ENCODE peak calls at places on chromosomes 5 and 9, in six cellular contexts. One of them, this sample, is unnamed.

GRCh38 chr5:117568622-117569021 is 994.0 kb upstream of the SEMA6A start:
- DNase-seq in WTC11: no peak
- DNase-seq in A549: no peak
- DNase-seq in BJ: no peak
- DNase-seq in fibroblast of pulmonary artery: no peak
- DNase-seq in SK-N-SH: no peak
- DNase-seq in this sample: no peak

GRCh38 chr9:135809166-135809565 is 98.2 kb downstream of the CAMSAP1 start:
- DNase-seq in BJ: no peak
- DNase-seq in fibroblast of pulmonary artery: peak; percentile 77
- DNase-seq in SK-N-SH: no peak
- DNase-seq in A549: no peak
- DNase-seq in WTC11: no peak
- DNase-seq in this sample: no peak

GRCh38 chr5:132369471-132370240 is at the start of gene SLC22A5:
- DNase-seq in fibroblast of pulmonary artery: peak; percentile 45
- DNase-seq in BJ: no peak
- DNase-seq in SK-N-SH: peak; percentile 95
- DNase-seq in WTC11: peak; percentile 80
- DNase-seq in A549: peak; percentile 62
- DNase-seq in this sample: peak; percentile 87

GRCh38 chr9:129580211-129580915 is 40.5 kb downstream of the C9orf50 start:
- DNase-seq in WTC11: no peak
- DNase-seq in SK-N-SH: no peak
- DNase-seq in BJ: no peak
- DNase-seq in A549: no peak
- DNase-seq in fibroblast of pulmonary artery: no peak
- DNase-seq in this sample: peak; percentile 81

GRCh38 chr9:79569814-79570448 is 1.8 kb upstream of the TLE4 start:
- DNase-seq in fibroblast of pulmonary artery: no peak
- DNase-seq in A549: no peak
- DNase-seq in SK-N-SH: no peak
- DNase-seq in WTC11: no peak
- DNase-seq in BJ: no peak
- DNase-seq in this sample: no peak

GRCh38 chr5:110321117-110321516 is 405.4 kb downstream of the TMEM232 start:
- DNase-seq in A549: no peak
- DNase-seq in BJ: peak; percentile 4
- DNase-seq in fibroblast of pulmonary artery: no peak
- DNase-seq in SK-N-SH: no peak
- DNase-seq in WTC11: no peak
- DNase-seq in this sample: no peak

GRCh38 chr5:5781335-5781734 is 358.9 kb downstream of the ICE1 start:
- DNase-seq in WTC11: no peak
- DNase-seq in A549: no peak
- DNase-seq in BJ: no peak
- DNase-seq in SK-N-SH: no peak
- DNase-seq in fibroblast of pulmonary artery: no peak
- DNase-seq in this sample: no peak

GRCh38 chr5:91207248-91207647 is 175.9 kb downstream of the ARRDC3 start:
- DNase-seq in WTC11: no peak
- DNase-seq in A549: no peak
- DNase-seq in SK-N-SH: no peak
- DNase-seq in BJ: no peak
- DNase-seq in fibroblast of pulmonary artery: peak; percentile 23
- DNase-seq in this sample: no peak

GRCh38 chr9:100601216-100601615 is 23.3 kb downstream of the CAVIN4 start:
- DNase-seq in SK-N-SH: peak; percentile 52
- DNase-seq in BJ: no peak
- DNase-seq in A549: peak; percentile 41
- DNase-seq in fibroblast of pulmonary artery: peak; percentile 72
- DNase-seq in WTC11: peak; percentile 72
- DNase-seq in this sample: peak; percentile 66

GRCh38 chr9:93600504-93600903 is 24.1 kb downstream of the PHF2 start:
- DNase-seq in BJ: no peak
- DNase-seq in A549: no peak
- DNase-seq in WTC11: no peak
- DNase-seq in SK-N-SH: no peak
- DNase-seq in fibroblast of pulmonary artery: no peak
- DNase-seq in this sample: no peak

GRCh38 chr9:87276327-87276841 is 221.3 kb upstream of the DAPK1 start:
- DNase-seq in BJ: peak; percentile 78
- DNase-seq in A549: no peak
- DNase-seq in WTC11: no peak
- DNase-seq in fibroblast of pulmonary artery: peak; percentile 81
- DNase-seq in SK-N-SH: no peak
- DNase-seq in this sample: no peak

GRCh38 chr5:10528056-10528816 is 35.6 kb upstream of the ANKRD33B start:
- DNase-seq in SK-N-SH: peak; percentile 68
- DNase-seq in WTC11: no peak
- DNase-seq in fibroblast of pulmonary artery: no peak
- DNase-seq in BJ: peak; percentile 73
- DNase-seq in A549: no peak
- DNase-seq in this sample: no peak

GRCh38 chr9:22237497-22238363 is 208.9 kb upstream of the DMRTA1 start:
- DNase-seq in SK-N-SH: no peak
- DNase-seq in fibroblast of pulmonary artery: peak; percentile 83
- DNase-seq in WTC11: no peak
- DNase-seq in A549: peak; percentile 53
- DNase-seq in BJ: no peak
- DNase-seq in this sample: no peak

GRCh38 chr5:108884736-108885135 is 137.0 kb downstream of the FER start:
- DNase-seq in BJ: no peak
- DNase-seq in A549: no peak
- DNase-seq in fibroblast of pulmonary artery: peak; percentile 77
- DNase-seq in WTC11: no peak
- DNase-seq in SK-N-SH: no peak
- DNase-seq in this sample: no peak

GRCh38 chr9:85118990-85119755 is 449.6 kb downstream of the NTRK2 start:
- DNase-seq in BJ: no peak
- DNase-seq in WTC11: no peak
- DNase-seq in A549: no peak
- DNase-seq in fibroblast of pulmonary artery: no peak
- DNase-seq in SK-N-SH: no peak
- DNase-seq in this sample: no peak

GRCh38 chr5:57446966-57447365 is 35.6 kb downstream of the ACTBL2 start:
- DNase-seq in BJ: no peak
- DNase-seq in SK-N-SH: no peak
- DNase-seq in fibroblast of pulmonary artery: no peak
- DNase-seq in WTC11: no peak
- DNase-seq in A549: no peak
- DNase-seq in this sample: no peak

GRCh38 chr5:158513490-158514301 is 586.0 kb downstream of the EBF1 start:
- DNase-seq in SK-N-SH: no peak
- DNase-seq in A549: no peak
- DNase-seq in WTC11: no peak
- DNase-seq in BJ: no peak
- DNase-seq in fibroblast of pulmonary artery: peak; percentile 6
- DNase-seq in this sample: peak; percentile 15

GRCh38 chr5:85030685-85031084 is 646.0 kb upstream of the EDIL3 start:
- DNase-seq in A549: no peak
- DNase-seq in WTC11: no peak
- DNase-seq in fibroblast of pulmonary artery: no peak
- DNase-seq in SK-N-SH: no peak
- DNase-seq in BJ: no peak
- DNase-seq in this sample: no peak

GRCh38 chr5:8081179-8081578 is 212.2 kb downstream of the MTRR start:
- DNase-seq in A549: no peak
- DNase-seq in BJ: no peak
- DNase-seq in fibroblast of pulmonary artery: no peak
- DNase-seq in WTC11: no peak
- DNase-seq in SK-N-SH: no peak
- DNase-seq in this sample: no peak

GRCh38 chr9:17776735-17777134 is 197.9 kb downstream of the SH3GL2 start:
- DNase-seq in A549: no peak
- DNase-seq in BJ: no peak
- DNase-seq in fibroblast of pulmonary artery: no peak
- DNase-seq in SK-N-SH: no peak
- DNase-seq in WTC11: no peak
- DNase-seq in this sample: no peak

GRCh38 chr5:35417040-35417439 is 186.8 kb upstream of the PRLR start:
- DNase-seq in WTC11: no peak
- DNase-seq in BJ: no peak
- DNase-seq in SK-N-SH: no peak
- DNase-seq in A549: no peak
- DNase-seq in fibroblast of pulmonary artery: no peak
- DNase-seq in this sample: no peak

GRCh38 chr5:98940586-98940985 is 11.8 kb upstream of the CHD1 start:
- DNase-seq in A549: no peak
- DNase-seq in WTC11: no peak
- DNase-seq in SK-N-SH: no peak
- DNase-seq in BJ: no peak
- DNase-seq in fibroblast of pulmonary artery: peak; percentile 57
- DNase-seq in this sample: no peak

GRCh38 chr5:10563940-10564837 is at the start of gene ANKRD33B:
- DNase-seq in SK-N-SH: peak; percentile 78
- DNase-seq in WTC11: peak; percentile 73
- DNase-seq in A549: peak; percentile 63
- DNase-seq in BJ: no peak
- DNase-seq in fibroblast of pulmonary artery: peak; percentile 61
- DNase-seq in this sample: peak; percentile 96

GRCh38 chr5:20494706-20495105 is 506.7 kb upstream of the CDH18 start:
- DNase-seq in A549: no peak
- DNase-seq in WTC11: no peak
- DNase-seq in fibroblast of pulmonary artery: no peak
- DNase-seq in BJ: no peak
- DNase-seq in SK-N-SH: no peak
- DNase-seq in this sample: no peak

GRCh38 chr5:94245608-94246007 is 372.8 kb downstream of the KIAA0825 start:
- DNase-seq in A549: no peak
- DNase-seq in SK-N-SH: no peak
- DNase-seq in fibroblast of pulmonary artery: no peak
- DNase-seq in BJ: no peak
- DNase-seq in WTC11: no peak
- DNase-seq in this sample: no peak

GRCh38 chr5:178859625-178860521 is at the start of gene ZNF354B:
- DNase-seq in A549: peak; percentile 84
- DNase-seq in fibroblast of pulmonary artery: peak; percentile 97
- DNase-seq in WTC11: peak; percentile 91
- DNase-seq in BJ: peak; percentile 72
- DNase-seq in SK-N-SH: peak; percentile 91
- DNase-seq in this sample: peak; percentile 93
- TF ChIP-seq CTCF in A549: no peak
- TF ChIP-seq CTCF in fibroblast of pulmonary artery: no peak
- TF ChIP-seq CTCF in WTC11: no peak
- TF ChIP-seq CTCF in BJ: peak; percentile 31
- TF ChIP-seq CTCF in SK-N-SH: no peak
- TF ChIP-seq CTCF in this sample: no peak

GRCh38 chr5:140042551-140043507 is at the start of gene NRG2:
- DNase-seq in BJ: no peak
- DNase-seq in WTC11: peak; percentile 88
- DNase-seq in SK-N-SH: peak; percentile 94
- DNase-seq in A549: peak; percentile 89
- DNase-seq in fibroblast of pulmonary artery: peak; percentile 44
- DNase-seq in this sample: peak; percentile 82
- TF ChIP-seq CTCF in BJ: peak; percentile 58
- TF ChIP-seq CTCF in WTC11: no peak
- TF ChIP-seq CTCF in SK-N-SH: peak; percentile 62
- TF ChIP-seq CTCF in A549: peak; percentile 58
- TF ChIP-seq CTCF in fibroblast of pulmonary artery: peak; percentile 30
- TF ChIP-seq CTCF in this sample: peak; percentile 50

GRCh38 chr5:169121631-169122420 is 179.1 kb downstream of the SLIT3 start:
- DNase-seq in WTC11: no peak
- DNase-seq in BJ: peak; percentile 76
- DNase-seq in A549: no peak
- DNase-seq in fibroblast of pulmonary artery: peak; percentile 76
- DNase-seq in SK-N-SH: no peak
- DNase-seq in this sample: no peak

GRCh38 chr5:169115725-169116124 is 185.2 kb downstream of the SLIT3 start:
- DNase-seq in fibroblast of pulmonary artery: no peak
- DNase-seq in BJ: no peak
- DNase-seq in A549: no peak
- DNase-seq in WTC11: no peak
- DNase-seq in SK-N-SH: peak; percentile 60
- DNase-seq in this sample: no peak

GRCh38 chr5:169114466-169114865 is 186.5 kb downstream of the SLIT3 start:
- DNase-seq in SK-N-SH: no peak
- DNase-seq in fibroblast of pulmonary artery: no peak
- DNase-seq in A549: no peak
- DNase-seq in BJ: no peak
- DNase-seq in WTC11: no peak
- DNase-seq in this sample: no peak

GRCh38 chr5:169119287-169120048 is 181.5 kb downstream of the SLIT3 start:
- DNase-seq in SK-N-SH: no peak
- DNase-seq in A549: no peak
- DNase-seq in fibroblast of pulmonary artery: no peak
- DNase-seq in WTC11: no peak
- DNase-seq in BJ: no peak
- DNase-seq in this sample: no peak

GRCh38 chr5:169116961-169117461 is 183.9 kb downstream of the SLIT3 start:
- DNase-seq in A549: no peak
- DNase-seq in WTC11: peak; percentile 70
- DNase-seq in fibroblast of pulmonary artery: no peak
- DNase-seq in BJ: no peak
- DNase-seq in SK-N-SH: no peak
- DNase-seq in this sample: no peak
- TF ChIP-seq CTCF in A549: no peak
- TF ChIP-seq CTCF in WTC11: no peak
- TF ChIP-seq CTCF in fibroblast of pulmonary artery: no peak
- TF ChIP-seq CTCF in BJ: no peak
- TF ChIP-seq CTCF in SK-N-SH: no peak
- TF ChIP-seq CTCF in this sample: no peak

GRCh38 chr9:116284518-116284917 is 130.9 kb downstream of the PAPPA start:
- DNase-seq in WTC11: no peak
- DNase-seq in BJ: no peak
- DNase-seq in A549: no peak
- DNase-seq in SK-N-SH: no peak
- DNase-seq in fibroblast of pulmonary artery: no peak
- DNase-seq in this sample: no peak

GRCh38 chr9:116287721-116288120 is 134.1 kb downstream of the PAPPA start:
- DNase-seq in SK-N-SH: no peak
- DNase-seq in BJ: no peak
- DNase-seq in WTC11: no peak
- DNase-seq in A549: no peak
- DNase-seq in fibroblast of pulmonary artery: peak; percentile 47
- DNase-seq in this sample: no peak

GRCh38 chr9:116288658-116289057 is 135.1 kb downstream of the PAPPA start:
- DNase-seq in A549: peak; percentile 25
- DNase-seq in WTC11: no peak
- DNase-seq in fibroblast of pulmonary artery: peak; percentile 95
- DNase-seq in BJ: peak; percentile 73
- DNase-seq in SK-N-SH: no peak
- DNase-seq in this sample: no peak

GRCh38 chr9:116285320-116285719 is 131.7 kb downstream of the PAPPA start:
- DNase-seq in SK-N-SH: no peak
- DNase-seq in WTC11: peak; percentile 19
- DNase-seq in fibroblast of pulmonary artery: no peak
- DNase-seq in A549: no peak
- DNase-seq in BJ: no peak
- DNase-seq in this sample: no peak

DNA sequence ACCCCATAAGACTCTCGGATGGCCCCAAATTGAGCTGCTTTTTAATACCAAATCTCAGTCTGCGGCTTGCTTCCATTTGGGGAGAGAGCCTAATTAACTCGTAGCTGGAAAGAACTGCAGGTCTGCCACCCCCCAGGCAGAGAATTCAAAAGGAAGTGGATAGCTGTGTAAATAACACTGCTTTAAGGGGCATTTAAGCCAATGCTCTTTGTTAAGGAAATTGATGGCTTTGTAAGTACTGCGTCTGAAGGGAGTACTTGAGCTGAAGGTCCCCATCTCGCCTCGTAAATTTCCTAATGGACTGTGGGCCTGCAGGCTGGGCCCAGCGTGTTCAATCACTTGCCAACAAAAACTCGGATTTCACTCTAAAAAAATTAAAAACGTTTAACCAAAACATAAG is 132.7 kb downstream of the PAPPA start:
- DNase-seq in WTC11: peak; percentile 56
- DNase-seq in fibroblast of pulmonary artery: no peak
- DNase-seq in BJ: no peak
- DNase-seq in SK-N-SH: no peak
- DNase-seq in A549: no peak
- DNase-seq in this sample: no peak
- TF ChIP-seq CTCF in WTC11: no peak
- TF ChIP-seq CTCF in fibroblast of pulmonary artery: no peak
- TF ChIP-seq CTCF in BJ: no peak
- TF ChIP-seq CTCF in SK-N-SH: no peak
- TF ChIP-seq CTCF in A549: no peak
- TF ChIP-seq CTCF in this sample: no peak

This sample was measured in GM20000.